ENCODE peak calls at places on chromosomes 7 and 10, in five cellular contexts. One of them, this sample, is unnamed. For H3K9me3 and H3K27me3, the result is how much of the 10 kb centered on the place peaks cover.

GRCh38 chr7:89837515-89837914 is 316.8 kb upstream of the STEAP1 start:
- DNase-seq in vagina: no peak
- DNase-seq in CD4-positive, CD25-positive, alpha-beta regulatory T cell: no peak
- DNase-seq in breast epithelium: no peak
- DNase-seq in right lobe of liver: no peak
- DNase-seq in this sample: no peak

GRCh38 chr7:44279286-44279685 is 46.1 kb downstream of the CAMK2B start:
- DNase-seq in CD4-positive, CD25-positive, alpha-beta regulatory T cell: no peak
- DNase-seq in right lobe of liver: peak
- DNase-seq in breast epithelium: no peak
- DNase-seq in vagina: no peak
- DNase-seq in this sample: no peak

GRCh38 chr10:28431139-28431538 is 101.8 kb upstream of the WAC start:
- DNase-seq in breast epithelium: no peak
- DNase-seq in CD4-positive, CD25-positive, alpha-beta regulatory T cell: no peak
- DNase-seq in vagina: no peak
- DNase-seq in right lobe of liver: no peak
- DNase-seq in this sample: no peak

GRCh38 chr10:77605466-77605865 is 32.1 kb downstream of the KCNMA1 start:
- DNase-seq in breast epithelium: no peak
- DNase-seq in vagina: no peak
- DNase-seq in right lobe of liver: no peak
- DNase-seq in CD4-positive, CD25-positive, alpha-beta regulatory T cell: no peak
- DNase-seq in this sample: no peak

GRCh38 chr10:4263281-4263921 is 478.4 kb upstream of the KLF6 start:
- DNase-seq in breast epithelium: no peak
- DNase-seq in vagina: no peak
- DNase-seq in right lobe of liver: no peak
- DNase-seq in CD4-positive, CD25-positive, alpha-beta regulatory T cell: no peak
- DNase-seq in this sample: no peak

GRCh38 chr7:142868881-142869415 is 14.1 kb downstream of the EPHB6 start:
- DNase-seq in CD4-positive, CD25-positive, alpha-beta regulatory T cell: no peak
- DNase-seq in right lobe of liver: no peak
- DNase-seq in breast epithelium: no peak
- DNase-seq in vagina: peak
- DNase-seq in this sample: no peak

GRCh38 chr10:133278577-133279265 is 2.1 kb upstream of the ADAM8 start:
- DNase-seq in vagina: no peak
- DNase-seq in right lobe of liver: peak
- DNase-seq in CD4-positive, CD25-positive, alpha-beta regulatory T cell: peak
- DNase-seq in breast epithelium: peak
- DNase-seq in this sample: peak

GRCh38 chr10:52437205-52437646 is 123.1 kb downstream of the DKK1 start:
- DNase-seq in vagina: no peak
- DNase-seq in right lobe of liver: no peak
- DNase-seq in breast epithelium: no peak
- DNase-seq in CD4-positive, CD25-positive, alpha-beta regulatory T cell: no peak
- DNase-seq in this sample: no peak

GRCh38 chr10:23448802-23449570 is 10.1 kb downstream of the OTUD1 start:
- DNase-seq in right lobe of liver: no peak
- DNase-seq in CD4-positive, CD25-positive, alpha-beta regulatory T cell: peak
- DNase-seq in vagina: no peak
- DNase-seq in breast epithelium: no peak
- DNase-seq in this sample: no peak

DNA sequence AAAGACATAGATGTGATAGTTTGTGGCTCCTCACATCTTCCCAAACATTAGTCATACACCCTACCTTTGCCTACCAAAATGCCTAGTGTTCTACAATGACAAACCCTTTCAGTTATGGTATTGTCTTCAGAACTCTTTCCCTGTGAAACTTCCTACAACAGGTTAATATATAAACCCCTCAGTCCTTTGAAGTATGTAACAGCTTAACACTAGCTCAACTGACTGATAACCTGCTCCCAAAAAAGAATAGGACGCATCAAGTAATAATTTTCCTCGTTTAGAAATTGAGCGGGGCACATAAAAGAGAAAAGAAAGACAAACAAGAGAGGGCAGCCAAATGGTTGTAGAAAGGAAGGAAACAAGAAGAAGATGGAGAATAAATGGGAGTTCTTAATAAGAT is 49.9 kb upstream of the RNF148 start:
- DNase-seq in CD4-positive, CD25-positive, alpha-beta regulatory T cell: no peak
- DNase-seq in vagina: no peak
- DNase-seq in right lobe of liver: no peak
- DNase-seq in breast epithelium: no peak
- DNase-seq in this sample: no peak
- H3K27ac ChIP-seq in CD4-positive, CD25-positive, alpha-beta regulatory T cell: no peak
- H3K27ac ChIP-seq in vagina: no peak
- H3K27ac ChIP-seq in right lobe of liver: no peak
- H3K27ac ChIP-seq in breast epithelium: no peak
- H3K27ac ChIP-seq in this sample: no peak

DNA sequence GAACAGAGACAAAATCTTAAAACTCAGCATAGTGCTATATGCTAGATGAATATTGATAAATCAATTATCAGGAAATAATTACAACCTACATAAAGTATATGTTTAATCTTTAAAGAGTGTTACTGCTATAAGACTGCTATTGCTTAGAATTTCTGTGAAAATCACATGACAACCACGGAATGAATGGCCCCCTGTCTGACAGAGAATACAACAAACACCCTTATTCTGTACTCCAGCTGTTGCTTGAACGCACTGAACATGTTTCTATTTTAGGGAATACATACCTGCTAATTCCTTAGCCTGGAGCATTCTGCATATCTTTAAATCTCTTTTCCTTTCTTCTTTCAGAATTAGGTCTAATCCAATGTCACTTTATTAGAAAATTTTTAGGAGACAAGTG is 452.4 kb upstream of the PHF14 start:
- DNase-seq in right lobe of liver: no peak
- DNase-seq in CD4-positive, CD25-positive, alpha-beta regulatory T cell: no peak
- DNase-seq in vagina: no peak
- DNase-seq in breast epithelium: no peak
- DNase-seq in this sample: no peak
- H3K9me3 ChIP-seq in right lobe of liver: under half
- H3K9me3 ChIP-seq in CD4-positive, CD25-positive, alpha-beta regulatory T cell: under half
- H3K9me3 ChIP-seq in vagina: under half
- H3K9me3 ChIP-seq in breast epithelium: under half
- H3K9me3 ChIP-seq in this sample: under half

GRCh38 chr10:94000638-94001420 is 7.1 kb downstream of the PLCE1 start:
- DNase-seq in right lobe of liver: no peak
- DNase-seq in breast epithelium: no peak
- DNase-seq in vagina: no peak
- DNase-seq in CD4-positive, CD25-positive, alpha-beta regulatory T cell: no peak
- DNase-seq in this sample: no peak

GRCh38 chr10:93999401-93999851 is 5.7 kb downstream of the PLCE1 start:
- DNase-seq in CD4-positive, CD25-positive, alpha-beta regulatory T cell: no peak
- DNase-seq in right lobe of liver: no peak
- DNase-seq in vagina: no peak
- DNase-seq in breast epithelium: peak
- DNase-seq in this sample: no peak

GRCh38 chr10:93995182-93995581 is 1.5 kb downstream of the PLCE1 start:
- DNase-seq in right lobe of liver: no peak
- DNase-seq in vagina: no peak
- DNase-seq in breast epithelium: no peak
- DNase-seq in CD4-positive, CD25-positive, alpha-beta regulatory T cell: no peak
- DNase-seq in this sample: no peak

GRCh38 chr10:93995598-93996271 is 2.0 kb downstream of the PLCE1 start:
- DNase-seq in vagina: no peak
- DNase-seq in breast epithelium: no peak
- DNase-seq in CD4-positive, CD25-positive, alpha-beta regulatory T cell: no peak
- DNase-seq in right lobe of liver: no peak
- DNase-seq in this sample: no peak

GRCh38 chr10:93997546-93997945 is 3.8 kb downstream of the PLCE1 start:
- DNase-seq in CD4-positive, CD25-positive, alpha-beta regulatory T cell: no peak
- DNase-seq in right lobe of liver: no peak
- DNase-seq in breast epithelium: no peak
- DNase-seq in vagina: no peak
- DNase-seq in this sample: no peak
- H3K27me3 ChIP-seq in CD4-positive, CD25-positive, alpha-beta regulatory T cell: under half
- H3K27me3 ChIP-seq in right lobe of liver: under half
- H3K27me3 ChIP-seq in breast epithelium: under half
- H3K27me3 ChIP-seq in vagina: under half
- H3K27me3 ChIP-seq in this sample: under half

GRCh38 chr10:103791858-103792257 is 63.5 kb downstream of the SH3PXD2A start:
- DNase-seq in CD4-positive, CD25-positive, alpha-beta regulatory T cell: no peak
- DNase-seq in breast epithelium: no peak
- DNase-seq in right lobe of liver: peak
- DNase-seq in vagina: no peak
- DNase-seq in this sample: no peak
- H3K27ac ChIP-seq in CD4-positive, CD25-positive, alpha-beta regulatory T cell: no peak
- H3K27ac ChIP-seq in breast epithelium: peak
- H3K27ac ChIP-seq in right lobe of liver: no peak
- H3K27ac ChIP-seq in vagina: peak
- H3K27ac ChIP-seq in this sample: no peak

GRCh38 chr10:123838596-123839310 is 52.9 kb downstream of the CPXM2 start:
- DNase-seq in breast epithelium: no peak
- DNase-seq in CD4-positive, CD25-positive, alpha-beta regulatory T cell: no peak
- DNase-seq in right lobe of liver: no peak
- DNase-seq in vagina: peak
- DNase-seq in this sample: no peak
- H3K9me3 ChIP-seq in breast epithelium: under half
- H3K9me3 ChIP-seq in CD4-positive, CD25-positive, alpha-beta regulatory T cell: under half
- H3K9me3 ChIP-seq in right lobe of liver: under half
- H3K9me3 ChIP-seq in vagina: under half
- H3K9me3 ChIP-seq in this sample: under half

DNA sequence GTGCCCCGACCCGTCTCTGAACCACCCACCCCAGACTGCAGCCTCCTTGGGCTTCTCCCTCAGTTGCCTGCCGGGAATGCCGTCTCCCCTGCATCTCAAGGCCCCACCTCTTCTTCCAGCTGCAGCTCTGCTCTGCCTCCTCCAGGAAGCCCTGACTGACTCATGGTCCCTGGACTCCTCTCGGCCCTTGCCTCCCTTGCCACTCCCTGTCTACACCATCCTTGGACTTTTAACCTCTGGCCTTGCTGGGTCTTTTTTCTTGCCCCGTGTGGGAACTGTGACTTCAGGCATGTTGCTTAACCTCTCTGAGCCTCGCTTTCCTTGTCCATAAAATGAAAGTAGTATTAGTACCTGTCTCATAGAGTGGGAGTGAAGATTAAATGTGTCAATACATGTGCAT is 56.3 kb downstream of the C10orf105 start:
- DNase-seq in vagina: no peak
- DNase-seq in CD4-positive, CD25-positive, alpha-beta regulatory T cell: no peak
- DNase-seq in breast epithelium: no peak
- DNase-seq in right lobe of liver: no peak
- DNase-seq in this sample: no peak
- H3K27me3 ChIP-seq in vagina: under half
- H3K27me3 ChIP-seq in CD4-positive, CD25-positive, alpha-beta regulatory T cell: under half
- H3K27me3 ChIP-seq in breast epithelium: under half
- H3K27me3 ChIP-seq in right lobe of liver: under half
- H3K27me3 ChIP-seq in this sample: under half

DNA sequence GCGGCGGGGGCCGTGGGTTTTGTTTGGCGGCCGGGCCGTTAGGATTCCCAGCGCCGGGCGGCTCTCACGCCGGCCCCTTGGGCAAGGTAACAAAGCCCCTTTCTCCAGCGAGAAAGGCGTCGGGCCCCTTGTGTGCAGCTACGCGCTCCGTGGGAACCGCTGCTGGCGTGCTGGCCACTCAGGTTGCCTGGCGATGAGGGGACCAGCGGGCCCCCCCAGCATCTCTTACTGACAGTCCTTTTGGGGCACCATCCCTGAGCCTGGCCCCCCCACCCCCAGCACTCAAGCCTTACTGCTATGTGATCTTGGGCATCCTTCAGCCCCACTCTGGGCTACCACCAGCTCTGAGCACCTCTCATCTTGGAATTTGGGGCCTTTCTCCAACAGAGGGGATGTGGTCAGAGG is 1.8 kb downstream of the LFNG start:
- DNase-seq in right lobe of liver: no peak
- DNase-seq in CD4-positive, CD25-positive, alpha-beta regulatory T cell: peak
- DNase-seq in breast epithelium: no peak
- DNase-seq in vagina: no peak
- DNase-seq in this sample: no peak
- H3K27ac ChIP-seq in right lobe of liver: no peak
- H3K27ac ChIP-seq in CD4-positive, CD25-positive, alpha-beta regulatory T cell: peak
- H3K27ac ChIP-seq in breast epithelium: peak
- H3K27ac ChIP-seq in vagina: peak
- H3K27ac ChIP-seq in this sample: peak

DNA sequence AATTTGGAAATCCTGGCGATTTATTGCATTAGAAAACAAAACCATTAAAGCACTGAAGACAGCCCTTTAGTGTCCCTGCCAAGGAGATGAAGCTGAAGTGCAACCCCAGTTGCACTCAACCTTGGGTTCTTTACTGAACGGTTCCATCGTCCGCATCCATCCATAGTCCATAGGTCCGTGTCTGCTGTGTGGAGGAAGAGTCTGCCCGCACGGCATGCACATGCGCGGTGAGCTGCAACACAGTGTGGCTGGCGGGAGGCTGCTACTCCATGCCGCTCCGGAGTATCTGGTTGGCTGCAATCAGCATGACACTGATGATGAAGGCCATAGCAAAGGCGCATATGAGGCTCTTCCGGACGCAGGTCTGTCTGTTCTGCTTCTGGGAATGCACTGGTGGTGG is 624.6 kb downstream of the CALN1 start:
- DNase-seq in CD4-positive, CD25-positive, alpha-beta regulatory T cell: no peak
- DNase-seq in vagina: no peak
- DNase-seq in breast epithelium: no peak
- DNase-seq in right lobe of liver: no peak
- DNase-seq in this sample: no peak
- H3K9me3 ChIP-seq in CD4-positive, CD25-positive, alpha-beta regulatory T cell: under half
- H3K9me3 ChIP-seq in vagina: under half
- H3K9me3 ChIP-seq in breast epithelium: under half
- H3K9me3 ChIP-seq in right lobe of liver: under half
- H3K9me3 ChIP-seq in this sample: under half

This sample was measured in CD4-positive, alpha-beta T cell.